ENCODE peak calls at places on chromosomes 2 and 18, in five cellular contexts. L is ACHN, J is sciatic nerve, E is fibroblast of the conjunctiva, N is epithelial cell of esophagus. Y is an unnamed sample.

GRCh38 chr2:134131681-134132486 is 122.0 kb upstream of the MGAT5 start:
- DNase-seq in N (peak; percentile 94), J (no peak), L (no peak), E (no peak), Y (no peak)

GRCh38 chr2:200177971-200178911 is 128.3 kb upstream of the SPATS2L start:
- DNase-seq in L (peak; percentile 17), E (no peak), J (no peak), N (no peak), Y (no peak)

GRCh38 chr18:23574611-23575308 is 11.5 kb downstream of the NPC1 start:
- DNase-seq in N (no peak), L (no peak), E (no peak), J (no peak), Y (no peak)

GRCh38 chr18:79405781-79406575 is 10.2 kb downstream of the NFATC1 start:
- DNase-seq in J (peak; percentile 85), L (no peak), N (no peak), E (no peak), Y (no peak)

GRCh38 chr2:65073879-65074565 is 17.8 kb downstream of the CEP68 start:
- DNase-seq in E (no peak), N (no peak), J (no peak), L (no peak), Y (no peak)

GRCh38 chr2:156581280-156581679 is 145.1 kb downstream of the GPD2 start:
- DNase-seq in J (no peak), L (no peak), N (no peak), E (no peak), Y (no peak)

GRCh38 chr2:150484461-150484931 is 3.0 kb downstream of the RND3 start:
- DNase-seq in L (no peak), N (peak; percentile 43), E (no peak), J (no peak), Y (no peak)

GRCh38 chr18:32769242-32770180 is 3.3 kb downstream of the KLHL14 start:
- DNase-seq in L (no peak), J (peak; percentile 54), E (no peak), N (no peak), Y (no peak)

GRCh38 chr2:200476836-200477235 is 33.0 kb downstream of the KCTD18 start:
- DNase-seq in E (no peak), J (no peak), L (no peak), N (no peak), Y (no peak)

GRCh38 chr2:8324164-8324848 is 357.6 kb upstream of the ID2 start:
- DNase-seq in N (no peak), L (no peak), J (no peak), E (no peak), Y (no peak)